ENCODE peak calls at places on chromosomes 2 and 18, in four cellular contexts. M, J, R and S are unnamed samples.
A peak's percentile ranks its signal among the peaks of the same experiment; 100 is the strongest.

GRCh38 chr2:226077031-226077430 is 677.5 kb downstream of the NYAP2 start:
- DNase-seq in M (peak; percentile 83), R (peak; percentile 47), J (no peak), S (no peak)

GRCh38 chr2:73963385-73964120 is 21.2 kb upstream of the TET3 start:
- DNase-seq in J (no peak), M (no peak), R (no peak), S (peak; percentile 64)

GRCh38 chr2:101540518-101540917 is 65.6 kb upstream of the RFX8 start:
- DNase-seq in J (peak; percentile 60), M (peak; percentile 83), R (peak; percentile 93), S (no peak)

GRCh38 chr2:160205511-160205910 is 5.4 kb upstream of the ITGB6 start:
- DNase-seq in R (peak; percentile 78), M (peak; percentile 96), J (peak; percentile 100), S (no peak)

GRCh38 chr2:187819624-187820023 is 265.4 kb upstream of the TFPI start:
- DNase-seq in M (no peak), J (no peak), R (no peak), S (no peak)

GRCh38 chr18:64972545-64972944 is 778.3 kb upstream of the CDH7 start:
- DNase-seq in R (no peak), M (no peak), J (no peak), S (no peak)

GRCh38 chr18:36188912-36189311 is 1.6 kb downstream of the MOCOS start:
- DNase-seq in M (no peak), J (no peak), R (no peak), S (no peak)

GRCh38 chr2:157193461-157193860 is 64.0 kb upstream of the GALNT5 start:
- DNase-seq in M (no peak), J (no peak), R (no peak), S (no peak)

GRCh38 chr2:38720613-38721241 is 30.4 kb downstream of the SRSF7 start:
- DNase-seq in M (peak; percentile 97), R (peak; percentile 97), J (peak; percentile 86), S (no peak)

GRCh38 chr18:62450546-62451395 is 72.1 kb upstream of the ZCCHC2 start:
- DNase-seq in M (peak; percentile 81), R (peak; percentile 18), J (peak; percentile 85), S (no peak)

GRCh38 chr2:80392446-80392845 is 87.9 kb upstream of the LRRTM1 start:
- DNase-seq in J (no peak), R (no peak), M (no peak), S (no peak)

GRCh38 chr2:223366566-223366965 is 235.6 kb downstream of the SCG2 start:
- DNase-seq in M (no peak), R (no peak), J (no peak), S (no peak)

GRCh38 chr2:71605173-71605641 is 151.8 kb downstream of the DYSF start:
- DNase-seq in R (no peak), J (no peak), M (no peak), S (no peak)

GRCh38 chr2:111704246-111704645 is 179.7 kb downstream of the ANAPC1 start:
- DNase-seq in R (no peak), J (peak; percentile 84), M (peak; percentile 71), S (no peak)

GRCh38 chr18:73653251-73653650 is 494.4 kb downstream of the FBXO15 start:
- DNase-seq in J (peak; percentile 56), M (no peak), R (no peak), S (no peak)

GRCh38 chr2:172995323-172996244 is 80.1 kb upstream of the MAP3K20 start:
- DNase-seq in M (peak; percentile 83), J (peak; percentile 93), R (peak; percentile 83), S (no peak)

GRCh38 chr2:105324732-105325131 is 4.8 kb downstream of the TGFBRAP1 start:
- DNase-seq in M (no peak), R (no peak), J (peak; percentile 84), S (no peak)

GRCh38 chr18:9475643-9476580 is 599 bp downstream of the RALBP1 start:
- DNase-seq in R (no peak), J (peak; percentile 43), M (peak; percentile 36), S (peak; percentile 82)

GRCh38 chr2:109401370-109401769 is 212.4 kb downstream of the SEPTIN10 start:
- DNase-seq in M (no peak), R (no peak), J (no peak), S (no peak)

GRCh38 chr18:36051760-36052159 is 15.6 kb downstream of the RPRD1A start:
- DNase-seq in R (no peak), J (no peak), M (no peak), S (no peak)

GRCh38 chr2:208253518-208254117 is 1.3 kb downstream of the IDH1 start:
- DNase-seq in R (no peak), J (peak; percentile 71), M (no peak), S (peak; percentile 25)

GRCh38 chr2:241637233-241638062 is at the start of gene ATG4B:
- DNase-seq in R (peak; percentile 62), J (peak; percentile 87), M (peak; percentile 81), S (peak; percentile 98)

GRCh38 chr18:50424877-50425690 is 50.2 kb downstream of the SKA1 start:
- DNase-seq in M (peak; percentile 42), R (no peak), J (peak; percentile 58), S (no peak)

GRCh38 chr2:30768036-30768686 is 39.1 kb downstream of the CAPN13 start:
- DNase-seq in J (no peak), R (no peak), M (no peak), S (no peak)

GRCh38 chr18:67302043-67302442 is 214.5 kb downstream of the DSEL start:
- DNase-seq in R (no peak), J (peak; percentile 19), M (peak; percentile 53), S (no peak)

GRCh38 chr2:241062342-241063092 is 39.6 kb downstream of the MTERF4 start:
- DNase-seq in M (no peak), R (no peak), J (peak; percentile 78), S (no peak)

GRCh38 chr2:45253151-45253550 is 243.9 kb upstream of the SIX2 start:
- DNase-seq in J (no peak), M (peak; percentile 45), R (no peak), S (no peak)

GRCh38 chr2:9813312-9814128 is 29.8 kb upstream of the TAF1B start:
- DNase-seq in M (peak; percentile 58), R (no peak), J (peak; percentile 60), S (peak; percentile 88)

GRCh38 chr2:218396688-218397501 is 2.8 kb upstream of the CTDSP1 start:
- DNase-seq in M (peak; percentile 67), J (peak; percentile 68), R (no peak), S (no peak)

GRCh38 chr2:47429795-47430194 is 26.8 kb downstream of the MSH2 start:
- DNase-seq in R (no peak), M (peak; percentile 77), J (peak; percentile 50), S (no peak)

GRCh38 chr2:85601771-85602475 is 575 bp downstream of the TMEM150A start:
- DNase-seq in R (no peak), J (peak; percentile 55), M (no peak), S (no peak)

GRCh38 chr2:236290742-236291425 is 26.7 kb upstream of the ASB18 start:
- DNase-seq in J (no peak), R (no peak), M (no peak), S (no peak)

GRCh38 chr18:22674300-22674699 is 256.6 kb upstream of the CTAGE1 start:
- DNase-seq in R (peak; percentile 51), J (peak; percentile 89), M (peak; percentile 95), S (no peak)

GRCh38 chr2:100178085-100178788 is 35.8 kb upstream of the AFF3 start:
- DNase-seq in M (peak; percentile 47), R (no peak), J (peak; percentile 21), S (peak; percentile 45)

DNA sequence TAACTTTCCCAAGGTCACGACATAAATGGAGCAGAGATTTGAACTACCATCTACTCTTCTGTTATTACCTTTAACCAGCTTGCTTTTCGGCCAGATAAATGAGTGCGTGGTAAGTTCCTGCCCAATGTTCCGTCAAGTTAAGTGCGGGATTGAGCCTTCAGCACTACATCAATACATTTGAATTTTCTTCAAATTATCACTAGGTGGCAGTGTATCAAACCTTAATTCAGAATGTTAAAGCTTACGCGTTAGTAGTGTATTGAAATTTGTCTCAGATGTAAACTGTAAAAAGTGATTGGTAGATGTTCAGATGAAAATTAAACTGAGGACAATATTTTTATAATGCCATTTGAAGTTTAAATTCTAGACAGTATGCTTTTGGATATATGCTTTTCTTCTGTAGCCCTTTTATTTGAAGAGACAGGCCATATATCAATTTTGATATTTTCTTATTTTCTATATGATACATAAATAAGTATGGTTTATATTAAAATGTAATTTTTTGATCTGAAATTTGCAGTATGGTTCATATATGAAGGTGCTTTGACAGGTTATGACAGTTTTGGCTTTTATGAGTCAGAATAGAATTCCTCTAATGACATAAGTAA is 681.3 kb downstream of the ADCYAP1 start:
- DNase-seq in J (peak; percentile 49), R (peak; percentile 3), M (peak; percentile 27), S (peak; percentile 8)
- TF ChIP-seq CTCF in J (peak; percentile 38), R (peak; percentile 39), M (peak; percentile 38), S (peak; percentile 50)

GRCh38 chr2:6524678-6525367 is 340.9 kb downstream of the CMPK2 start:
- DNase-seq in M (no peak), J (no peak), R (no peak), S (no peak)

GRCh38 chr2:6525371-6525770 is 340.3 kb downstream of the CMPK2 start:
- DNase-seq in J (no peak), R (no peak), M (no peak), S (no peak)

GRCh38 chr2:6523476-6523875 is 342.2 kb downstream of the CMPK2 start:
- DNase-seq in J (no peak), M (no peak), R (no peak), S (no peak)

GRCh38 chr2:6531304-6531703 is 334.4 kb downstream of the CMPK2 start:
- DNase-seq in R (no peak), M (no peak), J (no peak), S (no peak)

DNA sequence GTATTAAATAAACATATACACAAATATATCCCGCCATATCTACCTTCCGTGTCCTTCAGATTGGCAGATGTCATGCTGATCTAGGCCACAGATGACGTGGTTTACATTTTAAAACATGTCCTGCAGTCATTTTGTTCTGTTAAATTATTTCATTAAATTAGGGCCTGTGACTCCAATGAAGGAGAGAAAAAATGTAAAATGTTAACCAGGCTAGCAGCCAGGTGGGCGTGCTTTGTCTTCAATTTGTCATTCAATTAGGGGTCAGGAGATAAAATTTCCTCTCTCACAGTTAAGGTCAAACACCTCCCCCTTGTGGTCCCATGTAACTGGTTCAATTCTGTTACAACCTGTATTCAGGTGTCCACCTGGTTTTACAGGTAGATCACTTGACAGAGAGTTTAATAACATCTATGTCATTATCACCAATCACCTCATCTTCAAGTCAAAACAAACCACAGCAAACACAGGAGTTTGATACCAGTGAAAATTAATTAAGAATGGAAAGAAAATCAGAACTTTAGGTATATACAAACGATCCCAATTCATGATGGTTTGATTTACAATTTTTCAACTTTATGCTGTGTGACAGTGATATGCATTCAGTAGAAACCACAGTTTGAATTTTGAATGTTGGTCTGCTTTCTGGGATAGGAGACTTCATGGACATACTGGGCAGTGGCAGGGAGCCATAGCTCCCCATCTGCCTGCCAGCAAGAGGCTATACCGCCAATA is 339.4 kb downstream of the CMPK2 start:
- DNase-seq in M (no peak), R (no peak), J (peak; percentile 63), S (peak; percentile 13)
- TF ChIP-seq CTCF in M (no peak), R (no peak), J (peak; percentile 50), S (peak; percentile 61)

GRCh38 chr18:26516964-26517363 is 31.4 kb downstream of the KCTD1 start:
- DNase-seq in R (no peak), M (no peak), J (no peak), S (no peak)
- TF ChIP-seq CTCF in R (no peak), M (no peak), J (no peak), S (no peak)

DNA sequence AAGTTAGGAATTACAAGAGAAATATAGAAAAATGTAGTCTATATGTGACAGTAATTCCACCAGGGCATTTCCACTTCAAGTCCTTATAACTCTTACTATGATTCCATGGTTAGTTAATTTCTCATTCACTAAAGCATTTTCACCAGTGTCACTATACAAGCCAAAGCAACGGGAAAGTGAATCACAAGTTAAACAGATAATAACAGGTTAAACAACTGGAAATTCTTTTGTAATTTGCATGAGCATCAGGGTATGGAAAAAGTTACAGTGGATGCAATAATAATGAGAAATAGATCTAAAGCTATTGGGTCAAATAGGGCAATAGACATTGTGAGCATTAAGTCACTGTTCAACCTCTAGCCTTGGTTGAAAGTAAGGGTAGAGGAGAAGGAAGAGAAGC is 88.9 kb upstream of the ST6GAL2 start:
- DNase-seq in J (no peak), R (no peak), M (no peak), S (no peak)
- TF ChIP-seq CTCF in J (no peak), R (no peak), M (no peak), S (no peak)